ENCODE peak calls at places on chromosomes 4 and X, in four cellular contexts. Q is A549, U is HepG2, Y is K562. O is an unnamed sample.

GRCh38 chr4:40594261-40595178 is 35.1 kb downstream of the RBM47 start:
- DNase-seq in Q (no peak), U (no peak), Y (no peak), O (no peak)

GRCh38 chr4:52843958-52844357 is 18.2 kb upstream of the RASL11B start:
- DNase-seq in Q (no peak), U (no peak), Y (no peak), O (no peak)

GRCh38 chr4:110959041-110959643 is 336.3 kb upstream of the PITX2 start:
- DNase-seq in Q (no peak), U (peak), Y (no peak), O (no peak)

GRCh38 chr4:133150643-133151300 is 1.7 kb downstream of the PCDH10 start:
- DNase-seq in Q (no peak), U (no peak), Y (no peak), O (no peak)

GRCh38 chr4:138976526-138976925 is 39.1 kb upstream of the NOCT start:
- DNase-seq in Q (no peak), U (no peak), Y (no peak), O (no peak)

GRCh38 chr4:95181446-95182306 is 367.1 kb downstream of the UNC5C start:
- DNase-seq in Q (no peak), U (no peak), Y (peak), O (no peak)

GRCh38 chr4:55125087-55125721 is at the start of gene KDR:
- DNase-seq in Q (no peak), U (no peak), Y (peak), O (no peak)

GRCh38 chrX:46582964-46583363 is 9.4 kb downstream of the CHST7 start:
- DNase-seq in Q (no peak), U (no peak), Y (no peak), O (no peak)

GRCh38 chrX:111460612-111461011 is 48.6 kb upstream of the DCX start:
- DNase-seq in Q (no peak), U (no peak), Y (no peak), O (no peak)

GRCh38 chrX:13418126-13419091 is 98.6 kb upstream of the ATXN3L start:
- DNase-seq in Q (no peak), U (no peak), Y (no peak), O (no peak)

GRCh38 chr4:24514808-24515207 is 69.5 kb downstream of the DHX15 start:
- DNase-seq in Q (peak), U (no peak), Y (peak), O (no peak)

GRCh38 chr4:124060261-124060918 is 652.1 kb downstream of the ANKRD50 start:
- DNase-seq in Q (no peak), U (no peak), Y (no peak), O (peak)

GRCh38 chr4:93829531-93830089 is 1.1 kb downstream of the ATOH1 start:
- DNase-seq in Q (no peak), U (no peak), Y (no peak), O (no peak)

GRCh38 chr4:137694138-137694537 is 161.8 kb upstream of the PCDH18 start:
- DNase-seq in Q (no peak), U (no peak), Y (no peak), O (no peak)

GRCh38 chrX:155071694-155072215 is 447 bp downstream of the BRCC3 start:
- DNase-seq in Q (no peak), U (no peak), Y (no peak), O (no peak)

GRCh38 chr4:1001561-1002130 is 8.4 kb upstream of the SLC26A1 start:
- DNase-seq in Q (no peak), U (no peak), Y (no peak), O (no peak)

GRCh38 chrX:17065100-17065499 is 118.6 kb downstream of the REPS2 start:
- DNase-seq in Q (no peak), U (no peak), Y (no peak), O (no peak)

GRCh38 chr4:185656467-185656890 is 121.2 kb upstream of the PDLIM3 start:
- DNase-seq in Q (no peak), U (no peak), Y (no peak), O (no peak)

GRCh38 chr4:70449220-70449619 is 22.8 kb upstream of the MUC7 start:
- DNase-seq in Q (no peak), U (no peak), Y (no peak), O (peak)

DNA sequence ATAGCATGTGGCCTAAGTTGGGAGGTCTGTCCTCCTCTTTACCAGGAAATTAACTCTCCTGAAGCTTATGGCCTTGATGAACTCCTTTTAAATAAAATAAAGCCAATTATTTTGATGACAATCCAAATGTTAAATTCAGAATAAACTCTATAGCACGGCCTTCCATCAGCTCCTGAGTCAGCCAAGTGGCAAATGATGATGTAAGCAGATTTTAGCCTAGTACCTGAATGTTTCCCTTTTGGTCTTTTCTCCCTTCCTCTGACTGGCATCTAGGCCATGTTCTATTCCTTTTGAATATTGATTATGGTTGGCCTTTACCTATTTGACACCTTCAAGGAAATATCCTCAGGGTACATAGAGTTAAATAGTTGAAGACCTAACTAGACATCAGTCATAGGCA is 76.2 kb downstream of the PARM1 start:
- DNase-seq in Q (no peak), U (no peak), Y (no peak), O (no peak)
- H3K27ac ChIP-seq in Q (no peak), U (no peak), Y (no peak), O (no peak)

GRCh38 chr4:16056681-16057400 is 27.0 kb downstream of the PROM1 start:
- DNase-seq in Q (no peak), U (no peak), Y (no peak), O (no peak)
- TF ChIP-seq CHD4 in Q (no peak), U (no peak), Y (no peak), O (no peak)

DNA sequence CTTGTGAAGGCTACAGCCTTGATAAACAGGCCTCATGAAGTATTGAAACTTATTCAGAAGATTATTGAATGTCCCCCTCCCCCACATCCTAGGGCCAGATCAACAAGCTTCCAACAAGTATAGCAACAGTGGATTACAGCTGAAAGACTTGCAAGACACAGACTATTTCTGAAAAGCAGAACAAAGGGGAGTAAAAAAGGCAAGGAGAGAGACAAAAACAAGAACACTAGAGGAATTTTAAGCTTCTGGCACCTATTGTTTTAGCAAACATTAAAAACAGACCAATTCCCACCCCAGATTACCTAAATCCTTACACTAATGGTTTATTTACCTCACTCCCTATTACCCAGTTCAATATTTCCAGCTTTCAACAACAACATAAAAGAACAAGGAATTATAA is 446.3 kb upstream of the FSTL5 start:
- DNase-seq in Q (no peak), U (no peak), Y (no peak), O (no peak)
- H3K27ac ChIP-seq in Q (no peak), U (no peak), Y (no peak), O (no peak)

GRCh38 chr4:103244251-103244650 is 46.1 kb upstream of the CENPE start:
- DNase-seq in Q (no peak), U (no peak), Y (no peak), O (no peak)
- TF ChIP-seq CHD4 in Q (no peak), U (no peak), Y (no peak), O (no peak)

GRCh38 chr4:2071252-2071911 is 12.3 kb downstream of the NAT8L start:
- DNase-seq in Q (no peak), U (no peak), Y (peak), O (no peak)
- H3K27ac ChIP-seq in Q (no peak), U (peak), Y (no peak), O (no peak)

DNA sequence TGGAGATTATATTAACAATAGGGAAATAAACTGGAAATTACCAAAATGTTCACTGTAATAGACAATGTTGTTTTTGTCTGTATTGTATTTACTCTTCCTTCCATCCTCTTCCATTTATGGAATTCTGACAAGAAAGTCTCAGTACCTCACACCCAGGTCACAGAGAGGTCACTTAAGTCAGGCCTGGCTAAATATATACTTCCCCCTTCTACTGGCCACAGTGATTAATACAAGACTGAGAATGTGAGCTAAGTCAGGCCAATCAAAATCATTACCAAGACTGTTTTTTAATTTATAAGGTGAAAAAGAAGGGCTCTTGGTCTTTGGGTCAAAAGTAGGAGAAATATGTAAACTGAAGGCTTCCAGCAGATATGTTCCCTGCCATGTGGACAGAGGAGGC is 64.4 kb downstream of the LRBA start:
- DNase-seq in Q (no peak), U (peak), Y (no peak), O (no peak)
- TF ChIP-seq CHD4 in Q (no peak), U (no peak), Y (no peak), O (no peak)